ENCODE peak calls at places on chromosomes 13 and 19, in ten cellular contexts. One of them, this sample, is unnamed.

GRCh38 chr19:37692956-37693660 is 26.5 kb downstream of the ZNF607 start:
- DNase-seq in psoas muscle: no peak
- DNase-seq in cardiac fibroblast: no peak
- DNase-seq in AG09309: no peak
- DNase-seq in K562: no peak
- DNase-seq in ascending aorta: no peak
- DNase-seq in A673: no peak
- DNase-seq in left ventricle myocardium inferior: no peak
- DNase-seq in sigmoid colon: no peak
- DNase-seq in heart right ventricle: no peak
- DNase-seq in this sample: no peak

GRCh38 chr19:15640904-15641597 is 354 bp downstream of the CYP4F3 start:
- DNase-seq in psoas muscle: no peak
- DNase-seq in cardiac fibroblast: no peak
- DNase-seq in AG09309: no peak
- DNase-seq in K562: no peak
- DNase-seq in ascending aorta: no peak
- DNase-seq in A673: no peak
- DNase-seq in left ventricle myocardium inferior: no peak
- DNase-seq in sigmoid colon: no peak
- DNase-seq in heart right ventricle: no peak
- DNase-seq in this sample: no peak

GRCh38 chr19:45973564-45974338 is at the start of gene NOVA2:
- DNase-seq in psoas muscle: peak
- DNase-seq in cardiac fibroblast: peak
- DNase-seq in AG09309: no peak
- DNase-seq in K562: peak
- DNase-seq in ascending aorta: no peak
- DNase-seq in A673: peak
- DNase-seq in left ventricle myocardium inferior: peak
- DNase-seq in sigmoid colon: peak
- DNase-seq in heart right ventricle: peak
- DNase-seq in this sample: peak

GRCh38 chr19:16893686-16893990 is 4.8 kb downstream of the F2RL3 start:
- DNase-seq in psoas muscle: no peak
- DNase-seq in cardiac fibroblast: no peak
- DNase-seq in AG09309: no peak
- DNase-seq in K562: no peak
- DNase-seq in ascending aorta: no peak
- DNase-seq in A673: no peak
- DNase-seq in left ventricle myocardium inferior: no peak
- DNase-seq in sigmoid colon: no peak
- DNase-seq in heart right ventricle: no peak
- DNase-seq in this sample: no peak

GRCh38 chr19:35780058-35780457 is 4.7 kb downstream of the ARHGAP33 start:
- DNase-seq in psoas muscle: no peak
- DNase-seq in cardiac fibroblast: no peak
- DNase-seq in AG09309: no peak
- DNase-seq in K562: no peak
- DNase-seq in ascending aorta: no peak
- DNase-seq in A673: no peak
- DNase-seq in left ventricle myocardium inferior: no peak
- DNase-seq in sigmoid colon: no peak
- DNase-seq in heart right ventricle: no peak
- DNase-seq in this sample: no peak

GRCh38 chr19:29641597-29641996 is 23.7 kb upstream of the PLEKHF1 start:
- DNase-seq in psoas muscle: no peak
- DNase-seq in cardiac fibroblast: no peak
- DNase-seq in AG09309: no peak
- DNase-seq in K562: no peak
- DNase-seq in ascending aorta: no peak
- DNase-seq in A673: no peak
- DNase-seq in left ventricle myocardium inferior: no peak
- DNase-seq in sigmoid colon: no peak
- DNase-seq in heart right ventricle: no peak
- DNase-seq in this sample: no peak

GRCh38 chr19:53874384-53874995 is 6.8 kb downstream of the MYADM start:
- DNase-seq in psoas muscle: no peak
- DNase-seq in cardiac fibroblast: no peak
- DNase-seq in AG09309: no peak
- DNase-seq in K562: no peak
- DNase-seq in ascending aorta: no peak
- DNase-seq in A673: no peak
- DNase-seq in left ventricle myocardium inferior: no peak
- DNase-seq in sigmoid colon: no peak
- DNase-seq in heart right ventricle: no peak
- DNase-seq in this sample: no peak

GRCh38 chr13:44493213-44493812 is 82.8 kb downstream of the TSC22D1 start:
- DNase-seq in psoas muscle: no peak
- DNase-seq in cardiac fibroblast: no peak
- DNase-seq in AG09309: no peak
- DNase-seq in K562: no peak
- DNase-seq in ascending aorta: no peak
- DNase-seq in A673: no peak
- DNase-seq in left ventricle myocardium inferior: no peak
- DNase-seq in sigmoid colon: no peak
- DNase-seq in heart right ventricle: no peak
- DNase-seq in this sample: no peak

DNA sequence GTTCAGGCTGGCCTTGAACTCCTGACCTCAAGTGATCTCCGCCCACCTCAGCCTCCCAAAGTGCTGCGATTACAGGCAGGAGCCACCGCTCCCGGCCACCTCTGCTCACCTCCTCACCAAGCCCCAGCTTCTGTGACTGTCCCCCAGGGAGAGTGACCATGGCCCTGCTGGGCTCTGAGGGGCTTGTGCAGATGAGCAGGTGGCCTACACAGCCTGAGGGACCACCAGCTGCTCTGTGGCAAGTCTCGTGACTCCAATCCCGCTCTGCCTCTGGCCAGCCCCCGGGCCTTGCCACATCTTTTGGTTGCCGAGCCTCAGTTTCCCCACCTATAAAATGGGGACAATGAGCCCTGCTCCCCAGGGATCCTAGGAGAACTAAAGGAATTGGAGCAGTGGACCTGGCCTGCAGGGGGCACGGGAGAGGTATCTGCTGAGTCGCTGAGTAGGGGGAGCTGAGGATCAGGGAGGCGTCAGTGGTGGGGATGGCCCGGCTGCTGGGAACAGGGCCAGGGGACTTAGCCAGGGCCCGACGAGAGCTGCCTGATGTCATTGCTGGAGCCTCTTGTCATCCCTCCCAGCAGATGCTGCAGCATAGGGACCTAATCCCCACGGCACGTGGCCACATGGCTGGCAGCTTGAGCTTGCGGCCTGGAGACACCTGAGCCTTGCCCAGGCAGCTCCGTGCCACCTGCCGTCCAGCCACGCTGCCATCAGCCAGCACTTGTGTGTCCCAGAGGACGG is 74.7 kb downstream of the GADD45B start:
- DNase-seq in psoas muscle: peak
- DNase-seq in cardiac fibroblast: no peak
- DNase-seq in AG09309: no peak
- DNase-seq in K562: no peak
- DNase-seq in ascending aorta: no peak
- DNase-seq in A673: no peak
- DNase-seq in left ventricle myocardium inferior: peak
- DNase-seq in sigmoid colon: peak
- DNase-seq in heart right ventricle: peak
- DNase-seq in this sample: no peak
- TF ChIP-seq CTCF in psoas muscle: no peak
- TF ChIP-seq CTCF in cardiac fibroblast: no peak
- TF ChIP-seq CTCF in AG09309: no peak
- TF ChIP-seq CTCF in K562: no peak
- TF ChIP-seq CTCF in ascending aorta: no peak
- TF ChIP-seq CTCF in A673: no peak
- TF ChIP-seq CTCF in left ventricle myocardium inferior: no peak
- TF ChIP-seq CTCF in sigmoid colon: no peak
- TF ChIP-seq CTCF in heart right ventricle: no peak
- TF ChIP-seq CTCF in this sample: no peak

GRCh38 chr13:75635101-75635620 is 969 bp upstream of the LMO7 start:
- DNase-seq in psoas muscle: no peak
- DNase-seq in cardiac fibroblast: peak
- DNase-seq in AG09309: no peak
- DNase-seq in K562: no peak
- DNase-seq in ascending aorta: no peak
- DNase-seq in A673: no peak
- DNase-seq in left ventricle myocardium inferior: no peak
- DNase-seq in sigmoid colon: no peak
- DNase-seq in heart right ventricle: no peak
- DNase-seq in this sample: peak

GRCh38 chr13:75635621-75636338 is at the start of gene LMO7:
- DNase-seq in psoas muscle: peak
- DNase-seq in cardiac fibroblast: peak
- DNase-seq in AG09309: no peak
- DNase-seq in K562: peak
- DNase-seq in ascending aorta: no peak
- DNase-seq in A673: peak
- DNase-seq in left ventricle myocardium inferior: peak
- DNase-seq in sigmoid colon: peak
- DNase-seq in heart right ventricle: peak
- DNase-seq in this sample: peak

GRCh38 chr13:75639426-75639825 is 3.3 kb downstream of the LMO7 start:
- DNase-seq in psoas muscle: no peak
- DNase-seq in cardiac fibroblast: no peak
- DNase-seq in AG09309: no peak
- DNase-seq in K562: no peak
- DNase-seq in ascending aorta: no peak
- DNase-seq in A673: no peak
- DNase-seq in left ventricle myocardium inferior: no peak
- DNase-seq in sigmoid colon: no peak
- DNase-seq in heart right ventricle: no peak
- DNase-seq in this sample: no peak

GRCh38 chr13:75636339-75637095 is 387 bp downstream of the LMO7 start:
- DNase-seq in psoas muscle: peak
- DNase-seq in cardiac fibroblast: peak
- DNase-seq in AG09309: no peak
- DNase-seq in K562: peak
- DNase-seq in ascending aorta: no peak
- DNase-seq in A673: peak
- DNase-seq in left ventricle myocardium inferior: peak
- DNase-seq in sigmoid colon: no peak
- DNase-seq in heart right ventricle: peak
- DNase-seq in this sample: peak

GRCh38 chr13:75637101-75637774 is 1.1 kb downstream of the LMO7 start:
- DNase-seq in psoas muscle: no peak
- DNase-seq in cardiac fibroblast: no peak
- DNase-seq in AG09309: no peak
- DNase-seq in K562: no peak
- DNase-seq in ascending aorta: no peak
- DNase-seq in A673: peak
- DNase-seq in left ventricle myocardium inferior: no peak
- DNase-seq in sigmoid colon: no peak
- DNase-seq in heart right ventricle: no peak
- DNase-seq in this sample: no peak
- H3K4me3 ChIP-seq in psoas muscle: peak
- H3K4me3 ChIP-seq in cardiac fibroblast: peak
- H3K4me3 ChIP-seq in AG09309: peak
- H3K4me3 ChIP-seq in K562: no peak
- H3K4me3 ChIP-seq in ascending aorta: peak
- H3K4me3 ChIP-seq in A673: peak
- H3K4me3 ChIP-seq in left ventricle myocardium inferior: peak
- H3K4me3 ChIP-seq in sigmoid colon: peak
- H3K4me3 ChIP-seq in heart right ventricle: peak
- H3K4me3 ChIP-seq in this sample: peak

GRCh38 chr13:51181752-51182383 is 40.3 kb upstream of the FAM124A start:
- DNase-seq in psoas muscle: no peak
- DNase-seq in cardiac fibroblast: no peak
- DNase-seq in AG09309: no peak
- DNase-seq in K562: no peak
- DNase-seq in ascending aorta: no peak
- DNase-seq in A673: no peak
- DNase-seq in left ventricle myocardium inferior: no peak
- DNase-seq in sigmoid colon: no peak
- DNase-seq in heart right ventricle: no peak
- DNase-seq in this sample: no peak

GRCh38 chr13:51180853-51181511 is 41.2 kb upstream of the FAM124A start:
- DNase-seq in psoas muscle: no peak
- DNase-seq in cardiac fibroblast: no peak
- DNase-seq in AG09309: no peak
- DNase-seq in K562: no peak
- DNase-seq in ascending aorta: no peak
- DNase-seq in A673: no peak
- DNase-seq in left ventricle myocardium inferior: no peak
- DNase-seq in sigmoid colon: no peak
- DNase-seq in heart right ventricle: no peak
- DNase-seq in this sample: no peak

GRCh38 chr13:51177188-51177587 is 45.0 kb upstream of the FAM124A start:
- DNase-seq in psoas muscle: no peak
- DNase-seq in cardiac fibroblast: no peak
- DNase-seq in AG09309: no peak
- DNase-seq in K562: no peak
- DNase-seq in ascending aorta: no peak
- DNase-seq in A673: no peak
- DNase-seq in left ventricle myocardium inferior: no peak
- DNase-seq in sigmoid colon: no peak
- DNase-seq in heart right ventricle: no peak
- DNase-seq in this sample: no peak

GRCh38 chr13:51178456-51179074 is 43.6 kb upstream of the FAM124A start:
- DNase-seq in psoas muscle: no peak
- DNase-seq in cardiac fibroblast: no peak
- DNase-seq in AG09309: no peak
- DNase-seq in K562: no peak
- DNase-seq in ascending aorta: no peak
- DNase-seq in A673: no peak
- DNase-seq in left ventricle myocardium inferior: no peak
- DNase-seq in sigmoid colon: no peak
- DNase-seq in heart right ventricle: no peak
- DNase-seq in this sample: no peak

GRCh38 chr13:51179432-51179971 is 42.7 kb upstream of the FAM124A start:
- DNase-seq in psoas muscle: no peak
- DNase-seq in cardiac fibroblast: no peak
- DNase-seq in AG09309: no peak
- DNase-seq in K562: no peak
- DNase-seq in ascending aorta: no peak
- DNase-seq in A673: no peak
- DNase-seq in left ventricle myocardium inferior: no peak
- DNase-seq in sigmoid colon: no peak
- DNase-seq in heart right ventricle: no peak
- DNase-seq in this sample: no peak
- TF ChIP-seq CTCF in psoas muscle: no peak
- TF ChIP-seq CTCF in cardiac fibroblast: no peak
- TF ChIP-seq CTCF in AG09309: no peak
- TF ChIP-seq CTCF in K562: no peak
- TF ChIP-seq CTCF in ascending aorta: no peak
- TF ChIP-seq CTCF in A673: no peak
- TF ChIP-seq CTCF in left ventricle myocardium inferior: no peak
- TF ChIP-seq CTCF in sigmoid colon: no peak
- TF ChIP-seq CTCF in heart right ventricle: no peak
- TF ChIP-seq CTCF in this sample: no peak

DNA sequence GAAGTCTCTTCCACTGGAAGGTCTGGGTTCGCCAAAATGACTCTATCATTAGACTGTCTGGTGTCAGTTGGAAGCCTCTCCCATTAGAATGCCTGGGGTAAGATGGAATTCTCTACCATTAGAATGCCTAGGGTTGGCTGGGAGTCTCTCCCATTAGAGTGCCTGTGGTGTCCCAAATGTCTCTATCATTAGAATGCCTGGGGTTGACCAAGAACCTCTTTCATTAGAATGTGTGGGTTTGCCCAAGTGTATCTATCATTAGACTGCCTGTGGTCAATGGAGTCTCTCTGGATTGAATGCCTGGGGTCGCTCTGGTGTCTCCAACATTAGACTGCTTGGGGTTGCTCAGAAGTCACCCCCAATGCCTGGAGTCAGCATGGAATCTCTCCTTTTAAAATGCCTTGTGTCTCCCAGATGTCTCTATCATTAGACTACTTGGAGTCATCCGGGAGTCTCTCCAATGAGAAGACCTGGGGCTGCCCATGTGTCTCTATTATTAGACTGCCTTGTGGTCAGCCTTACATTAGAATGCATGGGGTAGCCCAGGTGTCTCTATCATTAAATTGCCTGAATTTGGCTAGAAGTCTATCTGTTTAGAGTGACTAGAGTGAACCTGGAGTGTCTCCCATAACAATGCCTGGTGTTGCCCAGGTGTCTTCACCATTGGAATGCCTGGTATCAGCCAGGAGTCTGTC is 1518.4 kb downstream of the UQCRFS1 start:
- DNase-seq in psoas muscle: no peak
- DNase-seq in cardiac fibroblast: no peak
- DNase-seq in AG09309: no peak
- DNase-seq in K562: no peak
- DNase-seq in ascending aorta: no peak
- DNase-seq in A673: no peak
- DNase-seq in left ventricle myocardium inferior: no peak
- DNase-seq in sigmoid colon: no peak
- DNase-seq in heart right ventricle: no peak
- DNase-seq in this sample: no peak
- H3K4me3 ChIP-seq in psoas muscle: no peak
- H3K4me3 ChIP-seq in cardiac fibroblast: no peak
- H3K4me3 ChIP-seq in AG09309: no peak
- H3K4me3 ChIP-seq in K562: no peak
- H3K4me3 ChIP-seq in ascending aorta: no peak
- H3K4me3 ChIP-seq in A673: no peak
- H3K4me3 ChIP-seq in left ventricle myocardium inferior: no peak
- H3K4me3 ChIP-seq in sigmoid colon: no peak
- H3K4me3 ChIP-seq in heart right ventricle: no peak
- H3K4me3 ChIP-seq in this sample: no peak